ENCODE peak calls at places on chromosomes 5 and 9, in nine cellular contexts. O, I, H, P, G, D, B, Z and Y are unnamed samples.

GRCh38 chr9:134325096-134325812 is 1.0 kb upstream of the RXRA start:
- DNase-seq in O (peak; percentile 39), I (peak; percentile 68), H (no peak), P (peak; percentile 62), G (peak; percentile 87), D (peak; percentile 52), B (peak; percentile 55), Z (peak; percentile 48), Y (peak; percentile 51)

GRCh38 chr5:82019342-82020138 is 47.7 kb downstream of the ATG10 start:
- DNase-seq in O (no peak), I (no peak), H (no peak), P (no peak), G (no peak), D (peak; percentile 11), B (no peak), Z (no peak), Y (no peak)

GRCh38 chr5:168472329-168472728 is 13.9 kb upstream of the RARS1 start:
- DNase-seq in O (peak; percentile 23), I (no peak), H (no peak), P (peak; percentile 25), G (no peak), D (no peak), B (peak; percentile 97), Z (peak; percentile 79), Y (no peak)

GRCh38 chr9:18611946-18612345 is 138.0 kb downstream of the ADAMTSL1 start:
- DNase-seq in O (no peak), I (no peak), H (no peak), P (no peak), G (no peak), D (no peak), B (no peak), Z (no peak), Y (no peak)

GRCh38 chr9:108423493-108423892 is 432.3 kb downstream of the ACTL7B start:
- DNase-seq in O (no peak), I (no peak), H (no peak), P (no peak), G (no peak), D (no peak), B (no peak), Z (no peak), Y (no peak)

GRCh38 chr9:95091574-95091970 is 225.9 kb downstream of the FANCC start:
- DNase-seq in O (peak; percentile 41), I (no peak), H (no peak), P (no peak), G (no peak), D (no peak), B (peak; percentile 87), Z (peak; percentile 39), Y (no peak)

GRCh38 chr5:38793099-38793498 is 52.7 kb upstream of the OSMR start:
- DNase-seq in O (no peak), I (no peak), H (no peak), P (no peak), G (no peak), D (no peak), B (no peak), Z (no peak), Y (no peak)

GRCh38 chr5:66718374-66718977 is 122.3 kb downstream of the MAST4 start:
- DNase-seq in O (no peak), I (no peak), H (no peak), P (no peak), G (no peak), D (no peak), B (no peak), Z (no peak), Y (no peak)

GRCh38 chr9:137680445-137681358 is 61.9 kb downstream of the EHMT1 start:
- DNase-seq in O (no peak), I (no peak), H (no peak), P (no peak), G (no peak), D (no peak), B (no peak), Z (no peak), Y (no peak)

GRCh38 chr5:147809830-147810666 is 21.4 kb downstream of the SPINK1 start:
- DNase-seq in O (no peak), I (no peak), H (no peak), P (no peak), G (no peak), D (no peak), B (peak; percentile 70), Z (peak; percentile 91), Y (no peak)

GRCh38 chr5:155402927-155403645 is 389.5 kb downstream of the KIF4B start:
- DNase-seq in O (no peak), I (no peak), H (no peak), P (no peak), G (no peak), D (no peak), B (no peak), Z (no peak), Y (no peak)

GRCh38 chr5:86909461-86909881 is 291.7 kb downstream of the COX7C start:
- DNase-seq in O (peak; percentile 67), I (no peak), H (no peak), P (no peak), G (no peak), D (no peak), B (peak; percentile 70), Z (peak; percentile 97), Y (no peak)

GRCh38 chr9:3455712-3456111 is 70.1 kb downstream of the RFX3 start:
- DNase-seq in O (no peak), I (no peak), H (no peak), P (no peak), G (no peak), D (no peak), B (no peak), Z (no peak), Y (no peak)

GRCh38 chr9:101380295-101380694 is 4.5 kb downstream of the BAAT start:
- DNase-seq in O (no peak), I (no peak), H (no peak), P (no peak), G (no peak), D (no peak), B (no peak), Z (no peak), Y (no peak)

GRCh38 chr9:73643379-73644013 is 491.8 kb downstream of the ANXA1 start:
- DNase-seq in O (peak; percentile 77), I (no peak), H (no peak), P (no peak), G (no peak), D (no peak), B (peak; percentile 89), Z (peak; percentile 54), Y (no peak)

GRCh38 chr5:60382761-60383160 is 317.2 kb downstream of the DEPDC1B start:
- DNase-seq in O (peak; percentile 59), I (no peak), H (peak; percentile 17), P (peak; percentile 20), G (no peak), D (no peak), B (peak; percentile 23), Z (peak; percentile 34), Y (no peak)

GRCh38 chr9:129995409-129996160 is 47.4 kb downstream of the FNBP1 start:
- DNase-seq in O (no peak), I (no peak), H (peak; percentile 48), P (peak; percentile 16), G (no peak), D (no peak), B (peak; percentile 55), Z (peak; percentile 69), Y (no peak)

DNA sequence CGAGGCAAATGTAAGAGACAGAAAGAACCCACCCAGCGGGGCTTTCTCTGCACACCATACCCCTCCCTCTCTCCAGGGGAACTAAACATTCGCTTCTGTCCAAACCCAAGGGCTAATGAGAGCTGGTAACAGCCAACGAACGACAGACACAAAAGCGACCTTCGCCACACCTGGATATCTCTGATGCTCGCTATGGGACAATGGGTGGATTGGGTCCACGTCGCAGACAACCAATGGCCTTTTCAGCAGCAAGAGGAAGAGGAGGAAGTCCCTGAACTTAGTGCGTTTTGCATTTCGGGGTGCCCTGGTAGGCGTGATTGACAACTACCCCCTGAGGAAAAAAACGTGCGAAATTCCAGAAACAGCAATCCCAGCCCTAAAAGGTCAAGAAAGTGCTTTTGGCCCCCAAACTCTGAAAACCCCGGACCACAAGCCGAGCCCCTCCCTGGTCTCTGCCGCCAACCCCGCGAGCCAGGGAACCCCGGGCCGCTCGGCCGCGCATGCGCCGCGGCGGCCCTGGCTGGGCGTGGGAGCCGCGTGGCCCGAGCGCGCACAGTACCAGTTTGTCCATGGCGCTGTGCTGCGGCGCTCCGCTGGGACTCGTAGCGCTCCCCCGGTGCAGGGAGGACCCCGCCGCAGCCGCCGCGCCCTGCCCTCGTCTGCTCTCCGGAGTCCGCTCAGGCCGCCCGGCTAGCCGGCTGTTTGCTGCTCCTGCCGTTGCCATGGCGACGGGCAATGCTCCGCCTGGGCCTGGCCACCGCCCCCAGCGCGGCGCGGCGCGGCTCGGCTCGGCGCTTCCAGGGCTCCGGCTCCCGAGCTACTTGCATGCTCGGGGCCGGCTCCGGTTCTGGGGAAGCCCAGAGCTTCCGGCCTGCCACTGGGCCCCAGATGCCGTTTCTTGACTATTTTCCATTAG is 66.9 kb upstream of the DNAH5 start:
- DNase-seq in O (peak; percentile 93), I (peak; percentile 80), H (peak; percentile 67), P (peak; percentile 96), G (peak; percentile 87), D (peak; percentile 86), B (peak; percentile 87), Z (peak; percentile 95), Y (peak; percentile 96)
- H3K4me1 ChIP-seq in O (peaks cover 43% of the 10 kb centered on the region), I (no peaks in the 10 kb centered on the region), H (no peaks in the 10 kb centered on the region), P (peaks cover 14% of the 10 kb centered on the region), G (peaks cover 14% of the 10 kb centered on the region), D (peaks cover 15% of the 10 kb centered on the region), B (peaks cover 17% of the 10 kb centered on the region), Z (peaks cover 39% of the 10 kb centered on the region), Y (peaks cover 4% of the 10 kb centered on the region)

DNA sequence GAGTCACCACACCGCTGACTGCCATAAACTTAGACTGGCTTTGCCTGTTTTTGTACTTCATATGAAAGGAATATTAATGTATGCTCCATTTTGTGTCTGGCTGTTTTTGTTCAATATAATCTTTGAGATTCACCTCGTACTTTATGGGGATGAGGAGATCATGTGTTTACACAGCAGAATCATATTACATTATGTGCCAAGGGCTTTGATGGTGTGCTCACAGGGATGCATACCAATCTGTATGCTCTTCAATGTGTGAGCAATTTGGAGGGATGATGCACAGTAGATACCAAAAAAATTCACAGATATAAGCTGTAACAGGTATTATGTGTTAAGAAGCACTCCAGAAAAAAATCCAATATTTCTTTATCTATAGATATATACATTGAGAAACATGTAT is 113.7 kb downstream of the GABRB2 start:
- DNase-seq in O (no peak), I (no peak), H (no peak), P (no peak), G (no peak), D (no peak), B (no peak), Z (no peak), Y (no peak)
- H3K27ac ChIP-seq in O (no peak overlapping the region), I (no peak overlapping the region), H (no peak overlapping the region), P (no peak overlapping the region), G (no peak overlapping the region), D (no peak overlapping the region), B (no peak overlapping the region), Z (no peak overlapping the region), Y (no peak overlapping the region)

DNA sequence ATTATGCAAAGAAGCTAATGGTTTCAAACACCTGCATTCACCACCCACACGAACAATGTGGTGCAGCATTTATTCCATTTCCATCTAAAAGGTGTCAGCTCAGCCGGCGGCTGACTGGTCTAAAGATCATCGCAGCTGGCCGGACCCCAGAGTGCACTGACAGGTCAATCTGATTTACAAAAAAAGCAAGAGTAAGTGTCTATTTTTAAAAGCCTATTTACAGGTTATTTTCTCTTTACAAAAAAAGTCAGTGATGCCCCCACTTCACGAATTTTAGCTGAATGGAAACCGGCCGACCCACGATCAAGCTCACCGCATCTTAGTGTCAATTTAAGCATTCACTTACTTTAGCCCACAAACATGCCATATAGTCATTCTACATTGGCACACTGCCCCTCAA is 58.3 kb downstream of the SEMA4D start:
- DNase-seq in O (no peak), I (no peak), H (no peak), P (no peak), G (no peak), D (no peak), B (no peak), Z (no peak), Y (no peak)
- H3K4me1 ChIP-seq in O (peaks cover 9% of the 10 kb centered on the region), I (no peaks in the 10 kb centered on the region), H (peaks cover 95% of the 10 kb centered on the region), P (peaks cover 32% of the 10 kb centered on the region), G (peaks cover 67% of the 10 kb centered on the region), D (no peaks in the 10 kb centered on the region), B (no peaks in the 10 kb centered on the region), Z (peaks cover 13% of the 10 kb centered on the region), Y (peaks cover 4% of the 10 kb centered on the region)

GRCh38 chr5:64557911-64558310 is 52.1 kb downstream of the RGS7BP start:
- DNase-seq in O (no peak), I (no peak), H (no peak), P (no peak), G (no peak), D (no peak), B (no peak), Z (no peak), Y (no peak)
- H3K27ac ChIP-seq in O (no peak overlapping the region), I (no peak overlapping the region), H (no peak overlapping the region), P (no peak overlapping the region), G (no peak overlapping the region), D (no peak overlapping the region), B (no peak overlapping the region), Z (no peak overlapping the region), Y (no peak overlapping the region)